ENCODE peak calls at places on chromosomes 1 and 21, in seven cellular contexts. I, N, W, Z, Y, G and X are unnamed samples.

GRCh38 chr1:210438928-210439841 is 110.5 kb downstream of the HHAT start:
- DNase-seq in N (no peak), G (no peak), I (no peak), Y (no peak), W (no peak), Z (peak), X (no peak)

GRCh38 chr1:62436039-62436465 is 797 bp upstream of the USP1 start:
- DNase-seq in Y (no peak), G (peak), N (no peak), Z (no peak), I (peak), W (no peak), X (peak)

GRCh38 chr1:30522031-30523004 is 201.1 kb downstream of the MATN1 start:
- DNase-seq in Z (no peak), G (peak), Y (peak), I (no peak), N (no peak), W (no peak), X (no peak)

GRCh38 chr1:6022193-6022592 is 23.5 kb upstream of the KCNAB2 start:
- DNase-seq in G (no peak), I (no peak), Z (no peak), Y (no peak), W (no peak), N (no peak), X (no peak)

GRCh38 chr1:78836736-78837135 is 169.8 kb downstream of the ADGRL4 start:
- DNase-seq in I (no peak), Z (no peak), N (no peak), Y (no peak), W (no peak), G (no peak), X (no peak)

GRCh38 chr1:230002164-230002803 is 64.8 kb upstream of the GALNT2 start:
- DNase-seq in Y (peak), N (no peak), Z (no peak), I (no peak), W (no peak), G (no peak), X (no peak)

GRCh38 chr1:39789571-39790110 is 976 bp upstream of the BMP8B start:
- DNase-seq in W (no peak), I (no peak), Z (no peak), G (peak), N (no peak), Y (no peak), X (no peak)

GRCh38 chr1:12454406-12455391 is 163.3 kb downstream of the DHRS3 start:
- DNase-seq in N (no peak), I (no peak), W (no peak), G (no peak), Y (no peak), Z (peak), X (no peak)

GRCh38 chr1:92080128-92080985 is at the start of gene BTBD8:
- DNase-seq in N (peak), Z (peak), I (peak), Y (peak), W (peak), G (peak), X (peak)

GRCh38 chr1:27630859-27631491 is 4.0 kb downstream of the FGR start:
- DNase-seq in Y (peak), N (no peak), Z (peak), I (no peak), G (no peak), W (peak), X (no peak)

GRCh38 chr1:151756291-151756690 is 7.0 kb downstream of the MRPL9 start:
- DNase-seq in G (no peak), I (no peak), Z (no peak), W (no peak), Y (no peak), N (no peak), X (no peak)

GRCh38 chr1:104264506-104264905 is 514.8 kb downstream of the AMY1C start:
- DNase-seq in G (no peak), Y (no peak), N (no peak), I (no peak), Z (no peak), W (no peak), X (no peak)

GRCh38 chr1:151907363-151908139 is 1.8 kb downstream of the THEM4 start:
- DNase-seq in N (no peak), W (peak), Z (no peak), I (no peak), G (no peak), Y (no peak), X (no peak)

GRCh38 chr1:230495891-230496385 is 69.8 kb upstream of the PGBD5 start:
- DNase-seq in G (no peak), Y (no peak), Z (no peak), W (no peak), I (no peak), N (no peak), X (no peak)

GRCh38 chr1:97384294-97384952 is 536.4 kb downstream of the DPYD start:
- DNase-seq in Z (no peak), I (no peak), G (no peak), N (no peak), W (no peak), Y (no peak), X (no peak)

GRCh38 chr1:54331091-54331772 is 75.0 kb downstream of the SSBP3 start:
- DNase-seq in I (no peak), N (no peak), G (no peak), Z (no peak), W (no peak), Y (no peak), X (no peak)

GRCh38 chr1:29504266-29504665 is 267.9 kb downstream of the PTPRU start:
- DNase-seq in N (no peak), Z (no peak), G (no peak), Y (no peak), I (no peak), W (no peak), X (no peak)

GRCh38 chr1:228753236-228753741 is 18.0 kb downstream of the RHOU start:
- DNase-seq in Y (no peak), G (no peak), W (no peak), N (no peak), I (no peak), Z (no peak), X (no peak)

GRCh38 chr1:94962745-94963265 is 35.9 kb upstream of the CNN3 start:
- DNase-seq in N (peak), W (peak), G (no peak), Z (no peak), Y (peak), I (peak), X (no peak)

GRCh38 chr1:212310383-212310782 is 25.2 kb downstream of the PPP2R5A start:
- DNase-seq in Y (no peak), I (no peak), G (no peak), Z (no peak), N (no peak), W (no peak), X (no peak)

GRCh38 chr1:44283524-44284173 is 70.4 kb downstream of the DMAP1 start:
- DNase-seq in I (no peak), Z (no peak), W (no peak), G (no peak), Y (no peak), N (no peak), X (no peak)

GRCh38 chr1:175132456-175132855 is 60.1 kb downstream of the KIAA0040 start:
- DNase-seq in Z (no peak), W (no peak), N (no peak), I (no peak), G (no peak), Y (no peak), X (no peak)

GRCh38 chr1:86339421-86339820 is 56.7 kb downstream of the ODF2L start:
- DNase-seq in W (no peak), Z (no peak), N (no peak), Y (no peak), I (no peak), G (no peak), X (no peak)

GRCh38 chr1:204450461-204451257 is 39.0 kb upstream of the PPP1R15B start:
- DNase-seq in Z (peak), Y (peak), G (peak), N (no peak), I (no peak), W (no peak), X (no peak)

GRCh38 chr21:42942244-42942643 is 16.8 kb upstream of the ERVH48-1 start:
- DNase-seq in N (no peak), W (no peak), Z (peak), G (no peak), I (no peak), Y (no peak), X (no peak)

GRCh38 chr1:37130221-37130948 is 96.1 kb upstream of the GRIK3 start:
- DNase-seq in W (no peak), G (no peak), Z (no peak), N (no peak), I (no peak), Y (no peak), X (no peak)

GRCh38 chr1:227560393-227560792 is 3.0 kb upstream of the ZNF678 start:
- DNase-seq in G (peak), Y (no peak), I (no peak), N (no peak), W (no peak), Z (no peak), X (no peak)

GRCh38 chr1:12384836-12385456 is 155.1 kb downstream of the VPS13D start:
- DNase-seq in G (no peak), I (peak), Z (no peak), W (no peak), N (no peak), Y (no peak), X (no peak)

GRCh38 chr1:181159451-181160151 is 71.1 kb downstream of the IER5 start:
- DNase-seq in Z (no peak), W (peak), G (no peak), N (peak), Y (no peak), I (peak), X (no peak)

GRCh38 chr1:231872461-231872910 is 245.9 kb downstream of the DISC1 start:
- DNase-seq in Z (no peak), W (no peak), N (no peak), I (no peak), G (no peak), Y (no peak), X (no peak)

GRCh38 chr1:158117854-158118691 is 62.6 kb upstream of the CD1D start:
- DNase-seq in I (peak), Y (peak), W (peak), N (peak), Z (no peak), G (peak), X (no peak)

GRCh38 chr1:93715529-93716126 is 34.0 kb upstream of the BCAR3 start:
- DNase-seq in Z (no peak), G (no peak), N (no peak), W (peak), Y (peak), I (no peak), X (no peak)

GRCh38 chr1:32978854-32979253 is 14.2 kb upstream of the RNF19B start:
- DNase-seq in Z (no peak), N (no peak), G (no peak), Y (no peak), W (no peak), I (no peak), X (no peak)

DNA sequence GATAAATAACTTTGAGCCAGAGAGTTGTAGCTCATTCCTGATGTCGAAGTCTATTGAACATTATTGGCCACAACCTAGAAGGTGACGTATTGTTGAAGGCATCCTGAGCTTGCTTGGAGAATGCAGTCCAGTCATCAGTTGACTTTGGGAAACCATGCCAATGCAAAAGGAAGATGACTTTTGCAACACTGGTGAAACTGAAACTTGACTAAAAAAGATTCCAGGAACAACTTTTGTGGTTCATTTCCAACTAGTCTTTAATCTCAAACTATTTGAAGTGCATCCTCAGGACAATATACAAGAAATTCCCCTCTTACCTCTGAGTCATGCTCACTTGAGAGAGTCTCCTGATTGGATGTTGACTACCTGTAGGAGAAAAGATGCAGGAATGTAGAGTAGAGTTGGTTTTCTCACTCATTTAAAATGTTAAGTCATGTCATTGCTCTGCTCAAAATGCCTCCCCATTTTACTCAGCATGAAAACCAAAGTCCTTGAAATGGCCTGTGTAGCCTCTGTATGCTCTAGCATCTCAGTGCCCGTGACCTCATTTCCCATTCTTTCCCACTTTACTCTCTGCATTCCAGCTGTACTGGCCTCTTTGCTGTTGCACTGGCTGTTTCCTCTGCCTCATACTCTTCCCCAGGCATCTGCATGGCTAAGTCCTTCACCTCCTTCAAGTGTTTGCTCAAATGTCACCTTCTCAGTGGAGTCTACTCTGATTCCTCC is 24.4 kb upstream of the LEPR start:
- DNase-seq in W (no peak), Z (peak), G (no peak), Y (no peak), I (no peak), N (no peak), X (no peak)
- H3K27ac ChIP-seq in W (no peak), Z (no peak), G (no peak), Y (no peak), I (no peak), N (no peak), X (no peak)

GRCh38 chr1:156705321-156705917 is at the start of gene CRABP2:
- DNase-seq in N (no peak), W (no peak), I (no peak), Y (no peak), G (peak), Z (peak), X (no peak)
- H3K27ac ChIP-seq in N (peak), W (no peak), I (peak), Y (no peak), G (no peak), Z (peak), X (peak)

GRCh38 chr1:25500694-25501093 is 42.7 kb upstream of the LDLRAP1 start:
- DNase-seq in I (no peak), Y (no peak), N (no peak), W (no peak), Z (no peak), G (no peak), X (no peak)

GRCh38 chr1:25503551-25504426 is 39.6 kb upstream of the LDLRAP1 start:
- DNase-seq in Z (peak), N (peak), I (peak), Y (peak), W (peak), G (peak), X (no peak)

GRCh38 chr1:25502957-25503356 is 40.4 kb upstream of the LDLRAP1 start:
- DNase-seq in I (no peak), N (no peak), Z (no peak), G (no peak), Y (no peak), W (no peak), X (no peak)

GRCh38 chr1:25504706-25505560 is 38.5 kb upstream of the LDLRAP1 start:
- DNase-seq in I (no peak), N (no peak), G (no peak), Y (no peak), W (no peak), Z (peak), X (no peak)

DNA sequence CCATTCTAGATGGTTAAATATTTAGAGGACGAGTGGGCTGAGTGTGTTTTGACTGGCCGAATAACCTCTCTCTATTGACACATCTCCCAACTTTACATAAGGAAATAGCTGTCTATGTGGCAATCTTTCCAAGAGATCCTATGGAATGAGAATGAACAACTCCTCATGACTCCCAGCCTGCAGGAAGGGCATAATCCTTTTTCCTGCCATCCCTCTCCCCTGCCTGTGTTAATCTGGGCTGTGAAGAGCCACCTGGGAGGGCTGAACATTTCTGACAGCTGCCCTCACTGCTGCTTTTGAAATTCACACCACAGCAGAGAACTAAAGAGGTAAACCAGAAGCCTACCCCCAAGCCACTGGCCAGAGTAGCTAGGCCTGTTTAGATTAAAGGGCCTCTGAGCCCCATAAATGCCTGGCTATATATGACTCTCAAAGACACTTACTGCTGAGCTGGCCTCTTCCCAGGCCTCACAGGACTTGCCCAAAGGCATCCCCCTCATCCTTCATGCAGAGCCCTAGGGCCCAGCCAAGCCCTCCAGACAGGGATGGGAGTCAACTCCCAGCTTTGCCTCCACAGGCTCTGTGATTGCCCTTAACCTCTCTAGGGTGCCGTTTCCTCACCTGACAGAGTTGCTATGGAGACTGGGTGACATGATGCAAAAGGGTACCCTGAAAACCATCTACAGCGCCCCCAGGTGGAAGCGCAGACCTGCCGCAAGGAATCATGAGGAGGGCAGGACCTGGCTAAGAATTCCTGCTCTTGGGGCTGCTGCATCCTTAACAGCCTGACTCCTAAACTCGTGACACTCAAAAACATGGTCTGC is 42.0 kb upstream of the LDLRAP1 start:
- DNase-seq in I (no peak), N (no peak), Y (no peak), Z (peak), G (no peak), W (no peak), X (no peak)
- H3K27ac ChIP-seq in I (no peak), N (no peak), Y (no peak), Z (no peak), G (no peak), W (no peak), X (no peak)

DNA sequence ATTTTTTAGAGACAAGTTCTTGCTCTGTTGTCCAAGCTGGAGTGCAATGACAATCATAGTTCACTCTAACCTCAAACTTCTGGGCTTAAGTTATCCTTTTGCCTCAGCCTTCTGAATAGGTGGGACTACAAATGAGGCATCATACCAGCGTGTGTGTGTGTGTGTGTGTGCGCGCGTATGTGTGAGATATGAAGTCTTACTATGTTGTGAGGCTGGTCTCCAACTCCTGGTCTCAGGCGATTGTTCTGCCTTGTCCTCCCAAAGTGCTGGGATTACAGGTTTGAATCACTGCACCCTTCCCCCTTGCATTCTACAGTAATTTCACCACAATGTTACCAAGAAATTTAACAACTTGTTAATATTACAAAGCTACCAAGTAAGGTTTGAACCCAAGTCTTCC is 688 bp upstream of the GBP2 start:
- DNase-seq in G (no peak), N (no peak), I (no peak), Z (no peak), W (no peak), Y (no peak), X (no peak)
- H3K27ac ChIP-seq in G (peak), N (peak), I (peak), Z (no peak), W (peak), Y (no peak), X (no peak)

GRCh38 chr1:201157949-201158348 is 3.7 kb upstream of the TMEM9 start:
- DNase-seq in N (no peak), I (no peak), W (no peak), G (no peak), Y (no peak), Z (no peak), X (no peak)
- H3K27ac ChIP-seq in N (no peak), I (no peak), W (no peak), G (no peak), Y (no peak), Z (no peak), X (no peak)

GRCh38 chr1:2317230-2318065 is 73.9 kb downstream of the MORN1 start:
- DNase-seq in Z (no peak), W (no peak), Y (no peak), N (no peak), G (no peak), I (no peak), X (no peak)
- H3K27ac ChIP-seq in Z (peak), W (no peak), Y (no peak), N (no peak), G (no peak), I (no peak), X (no peak)

GRCh38 chr1:21334214-21335087 is 44.2 kb upstream of the ECE1 start:
- DNase-seq in Y (peak), G (peak), N (peak), I (peak), Z (peak), W (peak), X (peak)

GRCh38 chr1:21337010-21337437 is 46.8 kb upstream of the ECE1 start:
- DNase-seq in W (no peak), G (no peak), Z (no peak), Y (no peak), N (no peak), I (no peak), X (no peak)

GRCh38 chr1:21337459-21337930 is 47.2 kb upstream of the ECE1 start:
- DNase-seq in G (no peak), Z (no peak), W (no peak), N (no peak), I (no peak), Y (no peak), X (no peak)

GRCh38 chr1:21335088-21335678 is 44.9 kb upstream of the ECE1 start:
- DNase-seq in G (no peak), N (no peak), Z (no peak), Y (no peak), I (no peak), W (no peak), X (no peak)

GRCh38 chr1:21335750-21336168 is 45.5 kb upstream of the ECE1 start:
- DNase-seq in N (no peak), G (no peak), Y (no peak), Z (no peak), W (peak), I (no peak), X (peak)
- H3K27ac ChIP-seq in N (no peak), G (no peak), Y (no peak), Z (no peak), W (no peak), I (no peak), X (peak)